ENCODE peak calls at places on chromosomes 16 and 17, in six cellular contexts. One of them, this sample, is unnamed.
A peak's percentile ranks its signal among the peaks of the same experiment; 100 is the strongest.

GRCh38 chr17:82632461-82632860 is 15.8 kb downstream of the WDR45B start:
- DNase-seq in non-pigmented ciliary epithelial cell: no peak
- DNase-seq in WTC11: no peak
- DNase-seq in GM03348: no peak
- DNase-seq in tibial nerve: no peak
- DNase-seq in fibroblast of the conjunctiva: no peak
- DNase-seq in this sample: no peak

GRCh38 chr16:67036323-67036741 is 7.4 kb downstream of the CBFB start:
- DNase-seq in non-pigmented ciliary epithelial cell: no peak
- DNase-seq in WTC11: no peak
- DNase-seq in GM03348: no peak
- DNase-seq in tibial nerve: no peak
- DNase-seq in fibroblast of the conjunctiva: no peak
- DNase-seq in this sample: no peak

GRCh38 chr16:70678898-70679652 is 6.8 kb downstream of the MTSS2 start:
- DNase-seq in non-pigmented ciliary epithelial cell: no peak
- DNase-seq in WTC11: no peak
- DNase-seq in GM03348: no peak
- DNase-seq in tibial nerve: no peak
- DNase-seq in fibroblast of the conjunctiva: no peak
- DNase-seq in this sample: no peak

GRCh38 chr17:39092672-39093250 is 58.7 kb downstream of the PLXDC1 start:
- DNase-seq in non-pigmented ciliary epithelial cell: no peak
- DNase-seq in WTC11: no peak
- DNase-seq in GM03348: no peak
- DNase-seq in tibial nerve: no peak
- DNase-seq in fibroblast of the conjunctiva: no peak
- DNase-seq in this sample: no peak

GRCh38 chr17:77456951-77457548 is 316.3 kb downstream of the SEC14L1 start:
- DNase-seq in non-pigmented ciliary epithelial cell: no peak
- DNase-seq in WTC11: no peak
- DNase-seq in GM03348: no peak
- DNase-seq in tibial nerve: no peak
- DNase-seq in fibroblast of the conjunctiva: no peak
- DNase-seq in this sample: no peak

GRCh38 chr17:62933986-62934385 is 32.0 kb upstream of the TANC2 start:
- DNase-seq in non-pigmented ciliary epithelial cell: no peak
- DNase-seq in WTC11: no peak
- DNase-seq in GM03348: peak; percentile 38
- DNase-seq in tibial nerve: no peak
- DNase-seq in fibroblast of the conjunctiva: peak; percentile 21
- DNase-seq in this sample: no peak

GRCh38 chr17:64507418-64507766 is 615 bp downstream of the CEP95 start:
- DNase-seq in non-pigmented ciliary epithelial cell: peak; percentile 51
- DNase-seq in WTC11: no peak
- DNase-seq in GM03348: peak; percentile 68
- DNase-seq in tibial nerve: no peak
- DNase-seq in fibroblast of the conjunctiva: peak; percentile 67
- DNase-seq in this sample: peak; percentile 69

GRCh38 chr16:84663433-84664101 is 15.3 kb downstream of the KLHL36 start:
- DNase-seq in non-pigmented ciliary epithelial cell: no peak
- DNase-seq in WTC11: no peak
- DNase-seq in GM03348: no peak
- DNase-seq in tibial nerve: no peak
- DNase-seq in fibroblast of the conjunctiva: no peak
- DNase-seq in this sample: no peak

GRCh38 chr17:77049440-77049839 is 91.3 kb upstream of the SEC14L1 start:
- DNase-seq in non-pigmented ciliary epithelial cell: no peak
- DNase-seq in WTC11: no peak
- DNase-seq in GM03348: no peak
- DNase-seq in tibial nerve: no peak
- DNase-seq in fibroblast of the conjunctiva: no peak
- DNase-seq in this sample: no peak

GRCh38 chr16:85471469-85472431 is 141.4 kb upstream of the GSE1 start:
- DNase-seq in non-pigmented ciliary epithelial cell: no peak
- DNase-seq in WTC11: no peak
- DNase-seq in GM03348: no peak
- DNase-seq in tibial nerve: no peak
- DNase-seq in fibroblast of the conjunctiva: no peak
- DNase-seq in this sample: no peak

GRCh38 chr17:40284085-40284713 is 3.5 kb upstream of the CDC6 start:
- DNase-seq in non-pigmented ciliary epithelial cell: peak; percentile 70
- DNase-seq in WTC11: no peak
- DNase-seq in GM03348: peak; percentile 73
- DNase-seq in tibial nerve: no peak
- DNase-seq in fibroblast of the conjunctiva: peak; percentile 67
- DNase-seq in this sample: no peak

GRCh38 chr17:75252039-75252816 is 9.2 kb downstream of the GGA3 start:
- DNase-seq in non-pigmented ciliary epithelial cell: no peak
- DNase-seq in WTC11: no peak
- DNase-seq in GM03348: no peak
- DNase-seq in tibial nerve: no peak
- DNase-seq in fibroblast of the conjunctiva: no peak
- DNase-seq in this sample: no peak

GRCh38 chr17:79952265-79952877 is 83.3 kb downstream of the TBC1D16 start:
- DNase-seq in non-pigmented ciliary epithelial cell: no peak
- DNase-seq in WTC11: no peak
- DNase-seq in GM03348: no peak
- DNase-seq in tibial nerve: no peak
- DNase-seq in fibroblast of the conjunctiva: no peak
- DNase-seq in this sample: no peak

GRCh38 chr17:74356640-74357465 is 4.8 kb downstream of the BTBD17 start:
- DNase-seq in non-pigmented ciliary epithelial cell: no peak
- DNase-seq in WTC11: peak; percentile 65
- DNase-seq in GM03348: no peak
- DNase-seq in tibial nerve: no peak
- DNase-seq in fibroblast of the conjunctiva: no peak
- DNase-seq in this sample: no peak

GRCh38 chr16:84518804-84519341 is 14.4 kb upstream of the MEAK7 start:
- DNase-seq in non-pigmented ciliary epithelial cell: no peak
- DNase-seq in WTC11: no peak
- DNase-seq in GM03348: no peak
- DNase-seq in tibial nerve: no peak
- DNase-seq in fibroblast of the conjunctiva: no peak
- DNase-seq in this sample: no peak

GRCh38 chr17:79811036-79811887 is 14.4 kb upstream of the CBX8 start:
- DNase-seq in non-pigmented ciliary epithelial cell: no peak
- DNase-seq in WTC11: no peak
- DNase-seq in GM03348: peak; percentile 51
- DNase-seq in tibial nerve: no peak
- DNase-seq in fibroblast of the conjunctiva: no peak
- DNase-seq in this sample: peak; percentile 95

GRCh38 chr17:61583242-61583641 is 7.8 kb downstream of the NACA2 start:
- DNase-seq in non-pigmented ciliary epithelial cell: peak; percentile 34
- DNase-seq in WTC11: no peak
- DNase-seq in GM03348: peak; percentile 70
- DNase-seq in tibial nerve: no peak
- DNase-seq in fibroblast of the conjunctiva: peak; percentile 37
- DNase-seq in this sample: peak; percentile 53

GRCh38 chr16:82016268-82016667 is 5.0 kb upstream of the SDR42E1 start:
- DNase-seq in non-pigmented ciliary epithelial cell: no peak
- DNase-seq in WTC11: no peak
- DNase-seq in GM03348: peak; percentile 50
- DNase-seq in tibial nerve: no peak
- DNase-seq in fibroblast of the conjunctiva: peak; percentile 43
- DNase-seq in this sample: no peak

GRCh38 chr16:24685539-24686432 is 43.7 kb upstream of the TNRC6A start:
- DNase-seq in non-pigmented ciliary epithelial cell: peak; percentile 42
- DNase-seq in WTC11: peak; percentile 47
- DNase-seq in GM03348: peak; percentile 65
- DNase-seq in tibial nerve: peak; percentile 24
- DNase-seq in fibroblast of the conjunctiva: peak; percentile 75
- DNase-seq in this sample: no peak

GRCh38 chr17:82703935-82704865 is 5.7 kb upstream of the RAB40B start:
- DNase-seq in non-pigmented ciliary epithelial cell: no peak
- DNase-seq in WTC11: no peak
- DNase-seq in GM03348: no peak
- DNase-seq in tibial nerve: no peak
- DNase-seq in fibroblast of the conjunctiva: no peak
- DNase-seq in this sample: no peak